ENCODE peak calls at places on chromosomes 13 and 19, in five cellular contexts. C is tibial nerve, I is K562, D is H1, P is A549. A is an unnamed sample.

GRCh38 chr13:108322206-108322824 is 52.8 kb downstream of the TNFSF13B start:
- DNase-seq in D (no peak), I (peak), P (peak), C (no peak), A (no peak)

GRCh38 chr19:33693678-33694077 is 71.9 kb downstream of the CHST8 start:
- DNase-seq in I (no peak), P (no peak), C (no peak), D (no peak), A (no peak)

GRCh38 chr19:55206664-55207500 is 2.4 kb downstream of the PTPRH start:
- DNase-seq in I (peak), P (peak), D (no peak), C (peak), A (peak)

GRCh38 chr19:39110263-39110967 is 15.2 kb upstream of the PAK4 start:
- DNase-seq in D (no peak), P (peak), C (peak), I (peak), A (peak)

GRCh38 chr19:49570138-49570856 is 10.1 kb downstream of the NOSIP start:
- DNase-seq in D (no peak), P (peak), I (peak), C (no peak), A (peak)

GRCh38 chr19:44824758-44825157 is 15.9 kb downstream of the BCAM start:
- DNase-seq in P (no peak), I (no peak), C (no peak), D (no peak), A (no peak)

GRCh38 chr13:49820591-49821215 is 28.2 kb upstream of the KPNA3 start:
- DNase-seq in C (no peak), D (no peak), I (no peak), P (no peak), A (no peak)

GRCh38 chr13:74132152-74132767 is 1.9 kb downstream of the KLF12 start:
- DNase-seq in P (no peak), D (no peak), C (no peak), I (no peak), A (no peak)

GRCh38 chr13:98004107-98004506 is 50.6 kb downstream of the IPO5 start:
- DNase-seq in C (no peak), D (no peak), P (no peak), I (no peak), A (no peak)

GRCh38 chr19:17836530-17836929 is 11.3 kb downstream of the JAK3 start:
- DNase-seq in C (no peak), D (no peak), I (no peak), P (no peak), A (no peak)

GRCh38 chr19:17832443-17833208 is 11.3 kb upstream of the INSL3 start:
- DNase-seq in D (no peak), C (no peak), I (no peak), P (no peak), A (no peak)

GRCh38 chr19:17831419-17831888 is 10.1 kb upstream of the INSL3 start:
- DNase-seq in C (no peak), I (no peak), D (no peak), P (no peak), A (no peak)

GRCh38 chr19:17835182-17836006 is 12.4 kb downstream of the JAK3 start:
- DNase-seq in C (no peak), D (no peak), I (no peak), P (no peak), A (no peak)

DNA sequence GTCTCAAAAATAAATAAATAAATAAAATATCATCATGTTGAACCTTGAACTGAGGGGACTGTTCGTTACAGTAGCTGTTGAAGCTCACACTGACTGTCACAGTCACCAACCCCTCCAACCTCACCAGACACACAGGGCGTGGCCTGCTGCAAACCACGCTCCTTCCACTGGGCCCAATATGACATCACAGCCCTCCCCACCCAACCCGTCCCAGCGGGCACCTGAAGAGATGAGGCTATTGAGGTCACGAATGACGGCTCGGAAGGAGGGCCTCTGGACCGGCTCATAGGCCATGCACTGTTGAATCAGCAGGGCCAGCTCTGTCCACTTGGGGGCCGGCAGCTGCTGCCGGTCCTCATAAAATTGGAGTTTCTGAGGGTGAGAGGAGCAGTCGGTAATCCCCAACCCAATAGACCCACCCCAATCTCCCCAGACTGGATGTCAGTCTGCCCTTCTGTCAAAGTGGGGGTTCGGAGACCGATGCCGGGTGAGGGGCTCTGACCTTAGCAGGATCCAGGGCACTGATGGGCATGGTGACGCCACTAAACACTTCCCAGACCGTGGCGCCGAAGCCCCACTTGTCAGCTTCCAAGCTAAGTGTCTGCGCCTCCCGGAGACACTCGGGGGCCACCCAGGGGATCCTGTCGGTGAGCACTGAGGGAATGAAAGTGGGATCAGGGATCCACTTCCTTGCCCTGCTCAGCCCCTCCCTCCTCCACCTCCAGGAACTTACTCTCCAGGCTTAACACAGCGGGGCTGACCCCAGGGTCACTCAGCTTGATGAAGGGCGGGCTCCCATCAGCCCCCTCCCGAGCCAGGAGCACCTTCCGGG is 13.2 kb downstream of the JAK3 start:
- DNase-seq in P (no peak), D (no peak), I (peak), C (no peak), A (no peak)
- TF ChIP-seq CTCF in P (no peak), D (peak), I (peak), C (no peak), A (no peak)

DNA sequence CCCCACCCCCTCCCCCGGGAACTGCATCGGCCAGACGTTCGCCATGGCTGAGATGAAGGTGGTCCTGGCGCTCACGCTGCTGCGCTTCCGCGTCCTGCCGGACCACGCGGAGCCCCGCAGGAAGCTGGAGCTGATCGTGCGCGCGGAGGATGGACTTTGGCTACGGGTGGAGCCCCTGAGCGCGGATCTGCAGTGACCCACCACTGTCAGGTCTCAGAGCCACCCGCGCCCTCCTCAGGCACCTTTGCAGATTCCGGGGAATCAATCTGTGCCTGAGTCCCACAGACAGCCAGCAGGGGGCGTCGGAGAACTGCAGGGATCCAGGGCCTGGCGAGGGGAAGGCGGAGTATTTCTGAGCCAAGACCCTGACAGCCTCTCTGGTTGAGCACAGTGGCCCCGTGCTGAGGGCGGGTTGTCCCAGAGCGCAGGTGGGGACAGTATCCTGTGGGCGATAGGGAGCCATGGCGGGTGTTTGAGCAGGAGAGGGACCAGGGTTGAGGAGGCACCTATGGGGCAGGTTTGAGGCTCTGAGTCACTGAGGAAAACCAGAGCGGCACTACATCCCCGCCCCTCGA is 30.4 kb upstream of the CYP4F8 start:
- DNase-seq in I (peak), D (peak), C (peak), P (peak), A (peak)
- TF ChIP-seq POLR2A in I (no peak), D (no peak), C (no peak), P (no peak), A (no peak)

DNA sequence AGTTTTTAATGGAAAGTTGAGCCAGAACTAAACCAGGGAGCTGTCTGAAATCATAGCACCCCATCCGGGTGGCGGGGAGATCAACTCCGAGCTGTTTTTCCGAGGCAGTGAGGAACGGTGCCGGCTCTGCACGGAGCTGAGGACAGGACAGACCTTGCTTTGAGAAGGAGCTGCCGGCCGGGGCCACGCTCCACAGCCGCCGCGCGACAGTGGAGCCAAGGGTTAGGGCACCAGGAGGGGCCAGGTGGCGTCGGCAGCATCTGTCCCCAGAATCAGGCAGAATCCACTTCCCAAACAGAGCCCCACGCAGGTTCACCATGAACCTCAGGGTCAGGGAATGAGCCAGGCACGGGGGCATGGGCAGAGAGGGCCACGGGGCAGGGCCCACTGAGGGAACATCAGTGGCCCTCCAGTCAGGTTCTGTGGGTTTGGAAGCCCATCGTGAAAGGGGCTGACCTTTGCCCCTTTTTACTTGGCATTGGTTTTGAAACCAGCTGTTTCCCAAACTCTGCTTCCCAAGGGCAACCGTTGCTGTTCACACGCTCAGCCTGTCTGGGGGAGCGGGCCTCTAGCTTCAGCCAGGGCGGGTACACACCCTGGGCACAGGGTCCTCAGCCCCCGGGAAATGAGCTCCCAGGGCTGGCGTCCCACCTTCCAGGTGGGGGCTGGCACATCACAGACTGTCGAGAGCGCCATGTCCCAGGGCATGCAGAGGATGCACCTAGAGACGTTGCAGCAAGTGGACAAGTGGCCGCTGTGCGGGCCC is 18.1 kb downstream of the PEX11G start:
- DNase-seq in P (no peak), I (no peak), C (no peak), D (no peak), A (no peak)
- TF ChIP-seq EP300 in P (no peak), I (no peak), C (no peak), D (no peak), A (no peak)

DNA sequence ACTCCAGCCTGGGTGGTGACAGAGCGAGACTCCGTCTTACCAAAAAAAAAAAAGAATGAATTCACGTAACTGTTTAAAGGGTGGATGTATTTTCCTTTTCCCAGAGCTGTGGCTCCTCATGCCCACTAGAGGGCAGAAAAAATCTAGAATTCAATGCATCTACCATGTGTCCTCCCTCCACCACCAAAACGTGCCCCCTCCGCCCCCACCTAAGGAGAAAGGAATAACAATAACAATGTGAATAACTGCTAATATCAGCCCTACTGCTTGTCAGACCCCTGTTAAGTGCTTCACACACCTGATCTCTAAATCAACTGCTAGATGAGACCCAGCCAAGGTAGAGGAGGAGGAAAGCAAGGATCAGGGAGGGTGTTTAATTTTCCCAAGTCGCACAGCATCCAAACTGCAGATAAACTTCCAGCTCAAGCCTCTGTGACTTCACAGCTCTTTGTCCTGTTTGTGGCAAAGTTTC is 20.2 kb upstream of the PNMA8B start:
- DNase-seq in C (no peak), I (peak), P (peak), D (no peak), A (no peak)
- TF ChIP-seq CTCF in C (peak), I (peak), P (peak), D (peak), A (peak)

GRCh38 chr19:10839071-10840050 is 3.3 kb upstream of the TMED1 start:
- DNase-seq in I (peak), P (no peak), C (no peak), D (no peak), A (no peak)
- TF ChIP-seq POLR2A in I (no peak), P (no peak), C (no peak), D (no peak), A (no peak)

DNA sequence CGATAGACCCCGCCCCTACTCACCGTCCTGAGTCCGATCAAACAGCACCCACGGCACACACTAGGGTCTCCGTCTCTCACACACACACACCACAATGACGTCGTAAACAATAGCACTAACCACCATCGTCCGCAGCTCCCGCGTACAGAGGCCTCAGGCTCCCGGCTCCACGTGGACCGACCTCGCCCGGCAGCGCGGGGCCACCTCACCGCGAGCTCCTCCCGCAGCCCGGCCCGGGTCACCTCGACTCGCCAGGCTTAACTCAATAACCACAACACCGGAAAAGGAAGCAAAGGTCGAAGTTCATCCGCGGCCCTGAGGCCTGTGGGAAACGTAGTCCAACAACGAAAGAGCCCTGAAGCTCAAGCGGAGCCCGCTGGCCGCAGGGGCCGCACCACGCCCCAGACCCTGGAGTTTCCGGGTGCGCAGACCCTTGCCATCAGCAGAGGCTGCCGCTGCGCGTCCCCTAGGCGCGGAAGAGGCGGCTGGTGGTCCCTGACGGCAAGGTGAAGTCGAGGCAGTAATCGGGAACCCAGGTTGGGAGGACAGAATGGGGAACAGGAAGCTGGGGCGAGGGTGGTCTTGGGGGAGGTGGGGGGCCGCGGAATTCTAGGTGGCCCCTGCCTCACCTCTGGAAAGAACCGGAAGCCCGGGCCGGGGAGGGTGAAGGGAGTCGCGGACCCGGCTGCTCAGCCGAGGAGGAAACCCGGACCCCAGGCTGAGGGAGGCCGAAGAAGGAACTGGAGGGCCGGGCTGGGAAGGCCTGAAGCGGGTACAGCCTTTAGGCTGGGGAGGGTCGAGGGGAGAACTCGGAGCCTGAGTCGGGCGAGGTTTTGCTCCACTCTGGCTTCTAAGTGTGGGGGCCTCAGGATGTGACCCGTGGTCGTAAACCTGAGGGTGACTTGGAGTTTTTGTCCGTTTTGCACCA is at the start of gene ZNF529:
- DNase-seq in C (peak), P (peak), D (peak), I (peak), A (peak)
- TF ChIP-seq EP300 in C (no peak), P (no peak), D (no peak), I (no peak), A (no peak)

GRCh38 chr13:91721413-91721812 is 323.0 kb downstream of the GPC5 start:
- DNase-seq in P (no peak), C (no peak), D (no peak), I (no peak), A (no peak)

GRCh38 chr13:91719033-91719432 is 320.6 kb downstream of the GPC5 start:
- DNase-seq in C (no peak), D (no peak), P (no peak), I (peak), A (no peak)

GRCh38 chr13:91725646-91726045 is 327.2 kb downstream of the GPC5 start:
- DNase-seq in P (no peak), C (no peak), I (no peak), D (no peak), A (no peak)

GRCh38 chr13:91724591-91724990 is 326.2 kb downstream of the GPC5 start:
- DNase-seq in I (no peak), C (no peak), P (no peak), D (no peak), A (no peak)

DNA sequence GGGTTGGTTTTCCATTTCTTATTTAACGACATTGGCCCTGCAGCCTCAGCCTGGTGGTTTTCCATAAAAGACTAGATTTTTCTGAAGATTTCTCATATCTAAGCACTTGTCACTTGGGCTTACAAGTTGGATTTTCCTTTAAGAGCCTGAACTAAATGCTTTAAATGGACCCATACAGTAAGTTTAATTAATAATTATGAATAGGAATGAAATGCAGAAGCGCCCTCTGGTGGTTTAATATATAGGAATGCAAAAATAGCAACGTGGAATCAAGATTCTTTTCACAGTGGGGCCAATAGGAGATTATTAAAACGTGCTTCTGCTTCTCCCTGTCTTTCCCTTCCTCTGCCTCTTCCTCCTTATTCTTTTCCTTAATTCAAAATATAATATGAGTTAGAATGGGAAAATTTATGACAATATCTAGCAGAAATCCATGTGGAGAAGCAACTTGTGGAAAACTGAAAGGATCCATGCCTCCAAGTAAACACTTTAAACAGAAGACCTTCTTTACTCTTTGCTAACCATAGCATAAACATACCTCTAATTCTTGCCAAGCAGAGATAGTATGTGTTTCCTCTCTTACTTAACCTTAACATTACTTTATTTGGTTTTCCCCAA is 324.0 kb downstream of the GPC5 start:
- DNase-seq in D (no peak), P (no peak), I (peak), C (no peak), A (no peak)
- TF ChIP-seq CTCF in D (peak), P (peak), I (no peak), C (peak), A (peak)

GRCh38 chr19:10612515-10613119 is 12.7 kb upstream of the SLC44A2 start:
- DNase-seq in P (no peak), D (no peak), C (peak), I (no peak), A (peak)
- TF ChIP-seq POLR2A in P (no peak), D (no peak), C (no peak), I (no peak), A (no peak)

GRCh38 chr13:65914707-65915106 is 1315.4 kb downstream of the PCDH9 start:
- DNase-seq in D (no peak), I (no peak), P (no peak), C (no peak), A (no peak)

GRCh38 chr13:65911546-65912193 is 1318.5 kb downstream of the PCDH9 start:
- DNase-seq in D (no peak), C (no peak), P (no peak), I (no peak), A (no peak)

GRCh38 chr13:65912516-65912915 is 1317.6 kb downstream of the PCDH9 start:
- DNase-seq in I (no peak), P (no peak), C (no peak), D (no peak), A (no peak)

GRCh38 chr13:65909501-65909900 is 1320.6 kb downstream of the PCDH9 start:
- DNase-seq in P (no peak), I (no peak), C (no peak), D (no peak), A (no peak)

GRCh38 chr13:65913173-65913572 is 1317.0 kb downstream of the PCDH9 start:
- DNase-seq in D (no peak), C (no peak), P (no peak), I (no peak), A (no peak)
- TF ChIP-seq EP300 in D (no peak), C (no peak), P (no peak), I (no peak), A (no peak)

A was measured in transverse colon.